ENCODE peak calls at places on chromosomes 6 and 20, in nine cellular contexts. One of them, this sample, is unnamed.

GRCh38 chr6:137779982-137780381 is 87.1 kb upstream of the TNFAIP3 start:
- DNase-seq in astrocyte of the hippocampus: no peak
- DNase-seq in iPS-NIHi11: no peak
- DNase-seq in MM.1S: no peak
- DNase-seq in K562: no peak
- DNase-seq in lung microvascular endothelial cell: no peak
- DNase-seq in naive B cell: no peak
- DNase-seq in T follicular helper cell: no peak
- DNase-seq in right cardiac atrium: no peak
- DNase-seq in this sample: no peak

GRCh38 chr6:157989541-157990289 is 8.1 kb downstream of the SYNJ2 start:
- DNase-seq in astrocyte of the hippocampus: peak; percentile 91
- DNase-seq in iPS-NIHi11: no peak
- DNase-seq in MM.1S: no peak
- DNase-seq in K562: peak; percentile 64
- DNase-seq in lung microvascular endothelial cell: peak; percentile 57
- DNase-seq in naive B cell: no peak
- DNase-seq in T follicular helper cell: no peak
- DNase-seq in right cardiac atrium: peak; percentile 90
- DNase-seq in this sample: peak; percentile 73

GRCh38 chr6:5034328-5034727 is 30.5 kb upstream of the RPP40 start:
- DNase-seq in astrocyte of the hippocampus: no peak
- DNase-seq in iPS-NIHi11: no peak
- DNase-seq in MM.1S: no peak
- DNase-seq in K562: no peak
- DNase-seq in lung microvascular endothelial cell: no peak
- DNase-seq in naive B cell: no peak
- DNase-seq in T follicular helper cell: no peak
- DNase-seq in right cardiac atrium: no peak
- DNase-seq in this sample: no peak

GRCh38 chr6:142822882-142823578 is 121.9 kb downstream of the HIVEP2 start:
- DNase-seq in astrocyte of the hippocampus: no peak
- DNase-seq in iPS-NIHi11: peak; percentile 62
- DNase-seq in MM.1S: no peak
- DNase-seq in K562: peak; percentile 73
- DNase-seq in lung microvascular endothelial cell: no peak
- DNase-seq in naive B cell: no peak
- DNase-seq in T follicular helper cell: no peak
- DNase-seq in right cardiac atrium: peak; percentile 34
- DNase-seq in this sample: no peak

GRCh38 chr6:157981395-157982296 is at the start of gene SYNJ2:
- DNase-seq in astrocyte of the hippocampus: peak; percentile 95
- DNase-seq in iPS-NIHi11: peak; percentile 91
- DNase-seq in MM.1S: peak; percentile 60
- DNase-seq in K562: peak; percentile 93
- DNase-seq in lung microvascular endothelial cell: peak; percentile 81
- DNase-seq in naive B cell: peak; percentile 74
- DNase-seq in T follicular helper cell: peak; percentile 78
- DNase-seq in right cardiac atrium: peak; percentile 91
- DNase-seq in this sample: peak; percentile 86

GRCh38 chr6:44649365-44650025 is 262.0 kb downstream of the CDC5L start:
- DNase-seq in astrocyte of the hippocampus: no peak
- DNase-seq in iPS-NIHi11: no peak
- DNase-seq in MM.1S: peak; percentile 12
- DNase-seq in K562: no peak
- DNase-seq in lung microvascular endothelial cell: no peak
- DNase-seq in naive B cell: no peak
- DNase-seq in T follicular helper cell: no peak
- DNase-seq in right cardiac atrium: no peak
- DNase-seq in this sample: no peak

GRCh38 chr6:37934276-37934675 is 114.7 kb downstream of the ZFAND3 start:
- DNase-seq in astrocyte of the hippocampus: no peak
- DNase-seq in iPS-NIHi11: no peak
- DNase-seq in MM.1S: no peak
- DNase-seq in K562: no peak
- DNase-seq in lung microvascular endothelial cell: peak; percentile 52
- DNase-seq in naive B cell: no peak
- DNase-seq in T follicular helper cell: no peak
- DNase-seq in right cardiac atrium: no peak
- DNase-seq in this sample: no peak

GRCh38 chr6:138518054-138518453 is 18.8 kb upstream of the NHSL1 start:
- DNase-seq in astrocyte of the hippocampus: no peak
- DNase-seq in iPS-NIHi11: no peak
- DNase-seq in MM.1S: peak; percentile 18
- DNase-seq in K562: no peak
- DNase-seq in lung microvascular endothelial cell: no peak
- DNase-seq in naive B cell: no peak
- DNase-seq in T follicular helper cell: no peak
- DNase-seq in right cardiac atrium: no peak
- DNase-seq in this sample: no peak

GRCh38 chr6:41021832-41022231 is 17.2 kb downstream of the UNC5CL start:
- DNase-seq in astrocyte of the hippocampus: peak; percentile 86
- DNase-seq in iPS-NIHi11: no peak
- DNase-seq in MM.1S: no peak
- DNase-seq in K562: peak; percentile 36
- DNase-seq in lung microvascular endothelial cell: peak; percentile 64
- DNase-seq in naive B cell: no peak
- DNase-seq in T follicular helper cell: no peak
- DNase-seq in right cardiac atrium: no peak
- DNase-seq in this sample: no peak

GRCh38 chr6:90885611-90886056 is 298.8 kb upstream of the MAP3K7 start:
- DNase-seq in astrocyte of the hippocampus: peak; percentile 75
- DNase-seq in iPS-NIHi11: no peak
- DNase-seq in MM.1S: no peak
- DNase-seq in K562: no peak
- DNase-seq in lung microvascular endothelial cell: no peak
- DNase-seq in naive B cell: no peak
- DNase-seq in T follicular helper cell: no peak
- DNase-seq in right cardiac atrium: no peak
- DNase-seq in this sample: no peak

GRCh38 chr6:33292996-33293682 is 3.7 kb downstream of the PFDN6 start:
- DNase-seq in astrocyte of the hippocampus: no peak
- DNase-seq in iPS-NIHi11: no peak
- DNase-seq in MM.1S: no peak
- DNase-seq in K562: no peak
- DNase-seq in lung microvascular endothelial cell: no peak
- DNase-seq in naive B cell: no peak
- DNase-seq in T follicular helper cell: no peak
- DNase-seq in right cardiac atrium: no peak
- DNase-seq in this sample: no peak

GRCh38 chr6:73566954-73567591 is 46.2 kb upstream of the EEF1A1 start:
- DNase-seq in astrocyte of the hippocampus: peak; percentile 24
- DNase-seq in iPS-NIHi11: peak; percentile 39
- DNase-seq in MM.1S: no peak
- DNase-seq in K562: peak; percentile 39
- DNase-seq in lung microvascular endothelial cell: peak; percentile 79
- DNase-seq in naive B cell: no peak
- DNase-seq in T follicular helper cell: no peak
- DNase-seq in right cardiac atrium: peak; percentile 67
- DNase-seq in this sample: peak; percentile 54

GRCh38 chr20:39117486-39117885 is 155.3 kb downstream of the DHX35 start:
- DNase-seq in astrocyte of the hippocampus: peak; percentile 63
- DNase-seq in iPS-NIHi11: no peak
- DNase-seq in MM.1S: no peak
- DNase-seq in K562: no peak
- DNase-seq in lung microvascular endothelial cell: peak; percentile 48
- DNase-seq in naive B cell: no peak
- DNase-seq in T follicular helper cell: no peak
- DNase-seq in right cardiac atrium: no peak
- DNase-seq in this sample: no peak

GRCh38 chr6:44052419-44053011 is 74.7 kb downstream of the MRPL14 start:
- DNase-seq in astrocyte of the hippocampus: peak; percentile 63
- DNase-seq in iPS-NIHi11: peak; percentile 81
- DNase-seq in MM.1S: no peak
- DNase-seq in K562: peak; percentile 75
- DNase-seq in lung microvascular endothelial cell: no peak
- DNase-seq in naive B cell: no peak
- DNase-seq in T follicular helper cell: no peak
- DNase-seq in right cardiac atrium: peak; percentile 63
- DNase-seq in this sample: no peak

GRCh38 chr20:23161968-23162696 is 76.0 kb upstream of the CD93 start:
- DNase-seq in astrocyte of the hippocampus: peak; percentile 46
- DNase-seq in iPS-NIHi11: no peak
- DNase-seq in MM.1S: no peak
- DNase-seq in K562: no peak
- DNase-seq in lung microvascular endothelial cell: peak; percentile 98
- DNase-seq in naive B cell: no peak
- DNase-seq in T follicular helper cell: no peak
- DNase-seq in right cardiac atrium: peak; percentile 84
- DNase-seq in this sample: peak; percentile 87

GRCh38 chr20:63423751-63424150 is 48.7 kb downstream of the KCNQ2 start:
- DNase-seq in astrocyte of the hippocampus: no peak
- DNase-seq in iPS-NIHi11: no peak
- DNase-seq in MM.1S: no peak
- DNase-seq in K562: no peak
- DNase-seq in lung microvascular endothelial cell: no peak
- DNase-seq in naive B cell: no peak
- DNase-seq in T follicular helper cell: no peak
- DNase-seq in right cardiac atrium: no peak
- DNase-seq in this sample: no peak

GRCh38 chr20:34998331-34998950 is 42.8 kb downstream of the MYH7B start:
- DNase-seq in astrocyte of the hippocampus: no peak
- DNase-seq in iPS-NIHi11: no peak
- DNase-seq in MM.1S: no peak
- DNase-seq in K562: no peak
- DNase-seq in lung microvascular endothelial cell: no peak
- DNase-seq in naive B cell: no peak
- DNase-seq in T follicular helper cell: no peak
- DNase-seq in right cardiac atrium: peak; percentile 56
- DNase-seq in this sample: no peak

GRCh38 chr6:139161169-139161568 is 26.3 kb downstream of the HECA start:
- DNase-seq in astrocyte of the hippocampus: peak; percentile 80
- DNase-seq in iPS-NIHi11: no peak
- DNase-seq in MM.1S: no peak
- DNase-seq in K562: no peak
- DNase-seq in lung microvascular endothelial cell: peak; percentile 23
- DNase-seq in naive B cell: no peak
- DNase-seq in T follicular helper cell: peak; percentile 82
- DNase-seq in right cardiac atrium: no peak
- DNase-seq in this sample: no peak

GRCh38 chr6:128070406-128070805 is 169.5 kb upstream of the THEMIS start:
- DNase-seq in astrocyte of the hippocampus: peak; percentile 24
- DNase-seq in iPS-NIHi11: no peak
- DNase-seq in MM.1S: no peak
- DNase-seq in K562: no peak
- DNase-seq in lung microvascular endothelial cell: no peak
- DNase-seq in naive B cell: no peak
- DNase-seq in T follicular helper cell: no peak
- DNase-seq in right cardiac atrium: no peak
- DNase-seq in this sample: no peak

GRCh38 chr6:87755697-87756671 is 54.0 kb upstream of the AKIRIN2 start:
- DNase-seq in astrocyte of the hippocampus: peak; percentile 93
- DNase-seq in iPS-NIHi11: no peak
- DNase-seq in MM.1S: no peak
- DNase-seq in K562: peak; percentile 55
- DNase-seq in lung microvascular endothelial cell: no peak
- DNase-seq in naive B cell: no peak
- DNase-seq in T follicular helper cell: no peak
- DNase-seq in right cardiac atrium: no peak
- DNase-seq in this sample: no peak

GRCh38 chr6:15521516-15521915 is 141.3 kb downstream of the DTNBP1 start:
- DNase-seq in astrocyte of the hippocampus: no peak
- DNase-seq in iPS-NIHi11: no peak
- DNase-seq in MM.1S: no peak
- DNase-seq in K562: no peak
- DNase-seq in lung microvascular endothelial cell: no peak
- DNase-seq in naive B cell: no peak
- DNase-seq in T follicular helper cell: no peak
- DNase-seq in right cardiac atrium: no peak
- DNase-seq in this sample: no peak

GRCh38 chr6:44072959-44073611 is 54.2 kb downstream of the MRPL14 start:
- DNase-seq in astrocyte of the hippocampus: peak; percentile 93
- DNase-seq in iPS-NIHi11: peak; percentile 93
- DNase-seq in MM.1S: peak; percentile 84
- DNase-seq in K562: peak; percentile 97
- DNase-seq in lung microvascular endothelial cell: peak; percentile 82
- DNase-seq in naive B cell: peak; percentile 64
- DNase-seq in T follicular helper cell: peak; percentile 64
- DNase-seq in right cardiac atrium: peak; percentile 95
- DNase-seq in this sample: peak; percentile 92

GRCh38 chr6:116764961-116765841 is at the start of gene FAM162B:
- DNase-seq in astrocyte of the hippocampus: peak; percentile 43
- DNase-seq in iPS-NIHi11: peak; percentile 70
- DNase-seq in MM.1S: no peak
- DNase-seq in K562: no peak
- DNase-seq in lung microvascular endothelial cell: peak; percentile 16
- DNase-seq in naive B cell: no peak
- DNase-seq in T follicular helper cell: no peak
- DNase-seq in right cardiac atrium: peak; percentile 83
- DNase-seq in this sample: peak; percentile 52

GRCh38 chr6:128361378-128361777 is 159.0 kb downstream of the PTPRK start:
- DNase-seq in astrocyte of the hippocampus: no peak
- DNase-seq in iPS-NIHi11: no peak
- DNase-seq in MM.1S: no peak
- DNase-seq in K562: no peak
- DNase-seq in lung microvascular endothelial cell: no peak
- DNase-seq in naive B cell: no peak
- DNase-seq in T follicular helper cell: no peak
- DNase-seq in right cardiac atrium: no peak
- DNase-seq in this sample: no peak

GRCh38 chr6:20584100-20584731 is 50.0 kb downstream of the CDKAL1 start:
- DNase-seq in astrocyte of the hippocampus: no peak
- DNase-seq in iPS-NIHi11: no peak
- DNase-seq in MM.1S: no peak
- DNase-seq in K562: no peak
- DNase-seq in lung microvascular endothelial cell: peak; percentile 20
- DNase-seq in naive B cell: no peak
- DNase-seq in T follicular helper cell: no peak
- DNase-seq in right cardiac atrium: no peak
- DNase-seq in this sample: no peak

GRCh38 chr20:9100721-9101120 is 31.8 kb downstream of the PLCB4 start:
- DNase-seq in astrocyte of the hippocampus: no peak
- DNase-seq in iPS-NIHi11: no peak
- DNase-seq in MM.1S: no peak
- DNase-seq in K562: no peak
- DNase-seq in lung microvascular endothelial cell: no peak
- DNase-seq in naive B cell: no peak
- DNase-seq in T follicular helper cell: no peak
- DNase-seq in right cardiac atrium: no peak
- DNase-seq in this sample: no peak

GRCh38 chr20:58037631-58038030 is 190.8 kb downstream of the ANKRD60 start:
- DNase-seq in astrocyte of the hippocampus: no peak
- DNase-seq in iPS-NIHi11: no peak
- DNase-seq in MM.1S: no peak
- DNase-seq in K562: no peak
- DNase-seq in lung microvascular endothelial cell: no peak
- DNase-seq in naive B cell: no peak
- DNase-seq in T follicular helper cell: no peak
- DNase-seq in right cardiac atrium: no peak
- DNase-seq in this sample: no peak

GRCh38 chr20:43379239-43379917 is 78.3 kb upstream of the SRSF6 start:
- DNase-seq in astrocyte of the hippocampus: peak; percentile 58
- DNase-seq in iPS-NIHi11: no peak
- DNase-seq in MM.1S: no peak
- DNase-seq in K562: no peak
- DNase-seq in lung microvascular endothelial cell: no peak
- DNase-seq in naive B cell: no peak
- DNase-seq in T follicular helper cell: no peak
- DNase-seq in right cardiac atrium: no peak
- DNase-seq in this sample: no peak

GRCh38 chr6:146931214-146931613 is 273.0 kb upstream of the STXBP5 start:
- DNase-seq in astrocyte of the hippocampus: no peak
- DNase-seq in iPS-NIHi11: no peak
- DNase-seq in MM.1S: no peak
- DNase-seq in K562: no peak
- DNase-seq in lung microvascular endothelial cell: no peak
- DNase-seq in naive B cell: no peak
- DNase-seq in T follicular helper cell: no peak
- DNase-seq in right cardiac atrium: no peak
- DNase-seq in this sample: no peak

GRCh38 chr20:37090357-37090871 is 5.4 kb downstream of the RBL1 start:
- DNase-seq in astrocyte of the hippocampus: no peak
- DNase-seq in iPS-NIHi11: no peak
- DNase-seq in MM.1S: no peak
- DNase-seq in K562: no peak
- DNase-seq in lung microvascular endothelial cell: no peak
- DNase-seq in naive B cell: no peak
- DNase-seq in T follicular helper cell: no peak
- DNase-seq in right cardiac atrium: no peak
- DNase-seq in this sample: no peak

GRCh38 chr6:153373869-153374268 is 242.8 kb upstream of the RGS17 start:
- DNase-seq in astrocyte of the hippocampus: no peak
- DNase-seq in iPS-NIHi11: no peak
- DNase-seq in MM.1S: no peak
- DNase-seq in K562: no peak
- DNase-seq in lung microvascular endothelial cell: no peak
- DNase-seq in naive B cell: no peak
- DNase-seq in T follicular helper cell: no peak
- DNase-seq in right cardiac atrium: no peak
- DNase-seq in this sample: no peak

This sample was measured in ureter.